ENCODE peak calls at places on chromosomes 6 and 20, in eight cellular contexts. Q, I, G, M, F, B, N and Z are unnamed samples.

GRCh38 chr6:108518714-108519576 is 41.8 kb upstream of the FOXO3 start:
- DNase-seq in F (peak), Q (no peak), B (peak), M (no peak), I (peak), N (no peak), G (no peak), Z (peak)

GRCh38 chr6:144335315-144335861 is 50.3 kb downstream of the UTRN start:
- DNase-seq in M (no peak), B (no peak), F (no peak), N (no peak), I (no peak), G (no peak), Q (no peak), Z (no peak)

GRCh38 chr6:104784884-104785283 is 74.8 kb downstream of the HACE1 start:
- DNase-seq in B (no peak), Q (no peak), F (no peak), I (peak), M (no peak), N (no peak), G (peak), Z (no peak)

GRCh38 chr6:169891421-169891820 is 140.0 kb downstream of the ERMARD start:
- DNase-seq in G (no peak), N (no peak), Q (no peak), F (no peak), M (no peak), B (no peak), I (no peak), Z (no peak)

GRCh38 chr20:22471156-22471836 is 113.1 kb downstream of the FOXA2 start:
- DNase-seq in I (peak), Q (no peak), M (no peak), B (no peak), N (no peak), G (no peak), F (no peak), Z (no peak)

GRCh38 chr6:22445946-22446345 is 123.4 kb upstream of the HDGFL1 start:
- DNase-seq in B (no peak), M (no peak), G (no peak), I (no peak), F (no peak), N (no peak), Q (no peak), Z (no peak)

GRCh38 chr6:112036088-112036637 is 17.7 kb upstream of the CCN6 start:
- DNase-seq in N (no peak), I (no peak), B (no peak), F (no peak), M (no peak), G (no peak), Q (no peak), Z (no peak)

GRCh38 chr20:39112196-39112743 is 150.1 kb downstream of the DHX35 start:
- DNase-seq in M (no peak), B (peak), F (peak), Q (no peak), G (peak), I (peak), N (peak), Z (peak)

GRCh38 chr6:154848580-154848979 is 115.4 kb downstream of the SCAF8 start:
- DNase-seq in Q (no peak), F (no peak), B (no peak), G (no peak), M (no peak), N (peak), I (no peak), Z (no peak)

GRCh38 chr20:32333988-32334885 is 23.9 kb upstream of the ASXL1 start:
- DNase-seq in Q (no peak), N (no peak), F (no peak), G (no peak), B (no peak), I (no peak), M (peak), Z (no peak)

GRCh38 chr20:41006126-41006935 is 22.3 kb upstream of the TOP1 start:
- DNase-seq in B (no peak), I (no peak), Q (no peak), M (no peak), N (no peak), F (no peak), G (no peak), Z (no peak)

GRCh38 chr6:108118791-108119211 is 44.3 kb upstream of the OSTM1 start:
- DNase-seq in G (no peak), M (no peak), Q (no peak), F (no peak), N (no peak), B (peak), I (peak), Z (no peak)

GRCh38 chr6:1143655-1144054 is 168.2 kb upstream of the FOXQ1 start:
- DNase-seq in F (no peak), N (no peak), G (no peak), I (peak), Q (no peak), M (no peak), B (no peak), Z (peak)

GRCh38 chr20:8372819-8373218 is 240.8 kb downstream of the PLCB1 start:
- DNase-seq in Q (no peak), I (no peak), G (no peak), N (no peak), F (peak), B (no peak), M (no peak), Z (no peak)

GRCh38 chr20:1491891-1492642 is 847 bp upstream of the SIRPB2 start:
- DNase-seq in I (no peak), B (no peak), Q (no peak), G (no peak), N (no peak), F (no peak), M (no peak), Z (no peak)

GRCh38 chr6:84469144-84469543 is 241.7 kb upstream of the CEP162 start:
- DNase-seq in B (no peak), M (no peak), Q (no peak), G (no peak), I (no peak), F (no peak), N (no peak), Z (no peak)

GRCh38 chr6:122049341-122049740 is 350.1 kb upstream of the HSF2 start:
- DNase-seq in Q (no peak), F (no peak), B (no peak), N (no peak), I (no peak), G (no peak), M (no peak), Z (peak)

GRCh38 chr20:47453167-47453782 is 48.4 kb upstream of the NCOA3 start:
- DNase-seq in N (no peak), I (peak), B (no peak), M (no peak), G (peak), F (no peak), Q (no peak), Z (peak)

GRCh38 chr6:170039156-170040114 is 251.4 kb downstream of the DLL1 start:
- DNase-seq in G (no peak), N (no peak), F (no peak), I (no peak), Q (no peak), M (no peak), B (no peak), Z (no peak)

GRCh38 chr6:34248198-34248726 is 544 bp downstream of the SMIM29 start:
- DNase-seq in N (no peak), M (no peak), F (peak), Q (no peak), G (no peak), B (peak), I (peak), Z (peak)

GRCh38 chr6:149094934-149095341 is 222.6 kb upstream of the TAB2 start:
- DNase-seq in M (no peak), G (no peak), Q (no peak), N (no peak), I (peak), B (no peak), F (no peak), Z (no peak)

GRCh38 chr6:33768644-33769120 is 20.2 kb downstream of the LEMD2 start:
- DNase-seq in N (peak), M (peak), I (peak), F (peak), G (peak), Q (peak), B (peak), Z (peak)

GRCh38 chr6:120681204-120681603 is 653.1 kb downstream of the TBC1D32 start:
- DNase-seq in B (no peak), N (no peak), I (no peak), G (no peak), M (no peak), F (no peak), Q (no peak), Z (no peak)

GRCh38 chr6:26576407-26576843 is 20.3 kb upstream of the ABT1 start:
- DNase-seq in Q (no peak), B (no peak), F (no peak), N (no peak), M (no peak), G (no peak), I (no peak), Z (no peak)

GRCh38 chr6:35810831-35811698 is 5.9 kb downstream of the LHFPL5 start:
- DNase-seq in M (no peak), G (peak), B (no peak), F (no peak), N (peak), Q (no peak), I (peak), Z (peak)

GRCh38 chr20:62523473-62524203 is 47.8 kb upstream of the GATA5 start:
- DNase-seq in G (no peak), M (no peak), F (no peak), N (no peak), B (peak), I (peak), Q (no peak), Z (no peak)

GRCh38 chr6:75386050-75386770 is 101.6 kb upstream of the TMEM30A start:
- DNase-seq in I (peak), F (no peak), Q (no peak), N (no peak), M (no peak), B (no peak), G (no peak), Z (peak)

GRCh38 chr20:61885759-61886715 is 179.6 kb downstream of the TAF4 start:
- DNase-seq in B (no peak), N (no peak), I (no peak), G (no peak), Q (no peak), F (no peak), M (no peak), Z (no peak)

GRCh38 chr6:24858154-24858801 is 59.6 kb upstream of the ARMH2 start:
- DNase-seq in Q (no peak), G (no peak), I (peak), F (no peak), N (no peak), B (no peak), M (no peak), Z (no peak)

GRCh38 chr6:143098054-143098673 is 37.5 kb downstream of the AIG1 start:
- DNase-seq in G (no peak), M (no peak), N (no peak), B (no peak), Q (no peak), F (no peak), I (no peak), Z (no peak)

GRCh38 chr6:163984446-163984936 is 570.0 kb downstream of the QKI start:
- DNase-seq in Q (no peak), M (no peak), B (no peak), N (no peak), I (peak), F (no peak), G (no peak), Z (no peak)

GRCh38 chr20:47360489-47361267 is 4.2 kb upstream of the ZMYND8 start:
- DNase-seq in N (peak), G (peak), F (peak), B (peak), I (peak), M (peak), Q (no peak), Z (peak)

GRCh38 chr6:151464702-151465101 is 12.8 kb upstream of the RMND1 start:
- DNase-seq in M (no peak), F (no peak), B (no peak), G (no peak), I (no peak), N (no peak), Q (no peak), Z (no peak)

GRCh38 chr6:144104898-144105487 is 9.6 kb upstream of the SF3B5 start:
- DNase-seq in F (peak), B (peak), N (peak), Q (peak), G (peak), I (peak), M (no peak), Z (peak)

GRCh38 chr20:44003609-44004008 is 89.0 kb downstream of the TOX2 start:
- DNase-seq in B (no peak), G (no peak), N (no peak), M (no peak), Q (no peak), F (no peak), I (no peak), Z (no peak)

GRCh38 chr6:145044606-145045275 is 690.6 kb downstream of the EPM2A start:
- DNase-seq in M (no peak), N (no peak), I (peak), Q (no peak), G (peak), B (no peak), F (no peak), Z (peak)